ENCODE peak calls at places on chromosome 11, in eight cellular contexts. I, K, N, T, L, S, C and R are unnamed samples.

GRCh38 chr11:6418199-6418957 is 516 bp downstream of the APBB1 start:
- DNase-seq in S (no peak), L (peak), T (no peak), N (no peak), I (no peak), C (no peak), K (no peak), R (no peak)

GRCh38 chr11:1397862-1398505 is 8.2 kb downstream of the BRSK2 start:
- DNase-seq in N (no peak), K (no peak), C (no peak), L (no peak), I (no peak), T (no peak), S (no peak), R (no peak)

GRCh38 chr11:47997063-47998053 is 17.0 kb downstream of the PTPRJ start:
- DNase-seq in N (no peak), I (no peak), L (no peak), C (no peak), K (no peak), T (no peak), S (no peak), R (no peak)

GRCh38 chr11:122045181-122045586 is 70.8 kb downstream of the BLID start:
- DNase-seq in I (no peak), S (no peak), T (no peak), K (no peak), N (no peak), L (peak), C (peak), R (peak)

GRCh38 chr11:73244589-73245240 is 26.6 kb downstream of the P2RY2 start:
- DNase-seq in T (no peak), L (no peak), N (no peak), S (no peak), I (no peak), K (no peak), C (no peak), R (no peak)

GRCh38 chr11:119700536-119701346 is 28.3 kb downstream of the NECTIN1 start:
- DNase-seq in I (no peak), K (no peak), C (no peak), N (peak), L (no peak), S (no peak), T (no peak), R (no peak)

GRCh38 chr11:70717961-70718595 is 319.7 kb downstream of the CTTN start:
- DNase-seq in S (no peak), N (peak), I (no peak), T (peak), K (no peak), C (no peak), L (peak), R (no peak)

GRCh38 chr11:111561801-111562325 is 21.3 kb downstream of the LAYN start:
- DNase-seq in L (peak), N (no peak), K (no peak), T (no peak), S (no peak), I (no peak), C (peak), R (peak)

GRCh38 chr11:127491589-127491988 is 491.0 kb upstream of the KIRREL3 start:
- DNase-seq in I (no peak), S (no peak), T (no peak), N (no peak), L (no peak), K (no peak), C (no peak), R (no peak)

GRCh38 chr11:8267831-8268529 is 4.3 kb upstream of the LMO1 start:
- DNase-seq in C (no peak), K (no peak), L (peak), S (no peak), T (peak), I (no peak), N (no peak), R (no peak)

GRCh38 chr11:17845431-17845881 is 110.9 kb downstream of the KCNC1 start:
- DNase-seq in S (no peak), K (no peak), C (peak), I (no peak), T (no peak), L (peak), N (no peak), R (no peak)

GRCh38 chr11:19976281-19976941 is 183.9 kb downstream of the DBX1 start:
- DNase-seq in N (no peak), L (no peak), T (no peak), C (no peak), S (no peak), K (no peak), I (peak), R (no peak)

GRCh38 chr11:133576351-133576750 is 44.0 kb upstream of the OPCML start:
- DNase-seq in L (no peak), S (no peak), K (no peak), N (no peak), I (no peak), T (no peak), C (no peak), R (no peak)

GRCh38 chr11:58006940-58007339 is 16.7 kb upstream of the OR9Q1 start:
- DNase-seq in I (no peak), C (no peak), K (no peak), S (no peak), L (peak), N (no peak), T (no peak), R (peak)

GRCh38 chr11:102419181-102419580 is 33.4 kb downstream of the TMEM123 start:
- DNase-seq in T (no peak), I (no peak), L (no peak), K (no peak), N (no peak), S (no peak), C (no peak), R (no peak)

GRCh38 chr11:118939948-118940598 is 14.3 kb upstream of the BCL9L start:
- DNase-seq in K (no peak), S (no peak), N (no peak), C (no peak), T (peak), L (no peak), I (no peak), R (no peak)

GRCh38 chr11:86484164-86484794 is 109.6 kb downstream of the CCDC81 start:
- DNase-seq in L (peak), T (no peak), N (no peak), S (peak), K (no peak), I (no peak), C (peak), R (peak)

GRCh38 chr11:110491577-110492352 is 62.0 kb downstream of the FDX1 start:
- DNase-seq in T (peak), S (no peak), C (no peak), N (no peak), I (no peak), L (no peak), K (no peak), R (no peak)

GRCh38 chr11:70762810-70763209 is 364.5 kb downstream of the CTTN start:
- DNase-seq in N (no peak), S (no peak), T (no peak), I (no peak), K (no peak), C (no peak), L (no peak), R (no peak)

GRCh38 chr11:91804057-91804456 is 420.6 kb upstream of the FAT3 start:
- DNase-seq in C (no peak), S (no peak), L (no peak), T (peak), K (no peak), I (no peak), N (no peak), R (peak)

GRCh38 chr11:115458877-115459276 is 45.3 kb downstream of the CADM1 start:
- DNase-seq in L (no peak), C (no peak), T (peak), K (no peak), I (no peak), N (no peak), S (no peak), R (no peak)